ENCODE peak calls at places on chromosomes 16 and 17, in five cellular contexts. G, D, H, K and F are unnamed samples.

GRCh38 chr17:34314279-34314678 is 5.0 kb upstream of the CCL8 start:
- DNase-seq in G (peak; percentile 73), D (peak; percentile 41), H (no peak), K (peak; percentile 28), F (no peak)

GRCh38 chr17:1639549-1639948 is 6.0 kb downstream of the SCARF1 start:
- DNase-seq in G (no peak), D (no peak), H (no peak), K (no peak), F (no peak)

GRCh38 chr17:5537251-5537650 is 47.1 kb downstream of the NLRP1 start:
- DNase-seq in G (peak; percentile 52), D (no peak), H (no peak), K (no peak), F (no peak)

GRCh38 chr16:89374393-89374948 is 115.9 kb downstream of the ANKRD11 start:
- DNase-seq in G (no peak), D (peak; percentile 58), H (no peak), K (no peak), F (peak; percentile 80)

GRCh38 chr17:41308251-41308917 is 725 bp downstream of the KRTAP16-1 start:
- DNase-seq in G (peak; percentile 71), D (peak; percentile 85), H (no peak), K (peak; percentile 8), F (no peak)

GRCh38 chr17:55263565-55264272 is 1.0 kb upstream of the HLF start:
- DNase-seq in G (no peak), D (no peak), H (no peak), K (no peak), F (no peak)

GRCh38 chr17:40437095-40437732 is 6.0 kb upstream of the IGFBP4 start:
- DNase-seq in G (no peak), D (no peak), H (no peak), K (no peak), F (peak; percentile 45)

GRCh38 chr17:253091-253846 is 71.8 kb upstream of the DOC2B start:
- DNase-seq in G (peak; percentile 57), D (peak; percentile 14), H (no peak), K (no peak), F (no peak)

GRCh38 chr16:82240111-82240510 is 70.1 kb upstream of the MPHOSPH6 start:
- DNase-seq in G (no peak), D (no peak), H (no peak), K (no peak), F (no peak)

GRCh38 chr17:69402052-69402451 is 12.4 kb upstream of the MAP2K6 start:
- DNase-seq in G (no peak), D (no peak), H (no peak), K (no peak), F (no peak)

GRCh38 chr16:2473999-2474876 is 689 bp upstream of the TBC1D24 start:
- DNase-seq in G (no peak), D (peak; percentile 54), H (peak; percentile 72), K (peak; percentile 59), F (peak; percentile 69)

GRCh38 chr17:64491995-64492394 is 4.9 kb downstream of the POLG2 start:
- DNase-seq in G (no peak), D (no peak), H (no peak), K (no peak), F (no peak)

GRCh38 chr17:68684860-68685493 is 83.8 kb upstream of the FAM20A start:
- DNase-seq in G (no peak), D (no peak), H (no peak), K (no peak), F (no peak)

GRCh38 chr16:60110531-60110930 is 1376.4 kb upstream of the GOT2 start:
- DNase-seq in G (no peak), D (no peak), H (no peak), K (no peak), F (no peak)

GRCh38 chr16:72424776-72425175 is 252.8 kb upstream of the PMFBP1 start:
- DNase-seq in G (no peak), D (no peak), H (no peak), K (no peak), F (no peak)

GRCh38 chr16:67396159-67396774 is 3.0 kb upstream of the TPPP3 start:
- DNase-seq in G (peak; percentile 82), D (peak; percentile 92), H (peak; percentile 67), K (peak; percentile 87), F (peak; percentile 93)

GRCh38 chr16:57620316-57621231 is 7.9 kb upstream of the ADGRG1 start:
- DNase-seq in G (no peak), D (no peak), H (no peak), K (no peak), F (peak; percentile 36)

GRCh38 chr16:89994389-89994720 is 24.9 kb downstream of the DBNDD1 start:
- DNase-seq in G (no peak), D (no peak), H (no peak), K (no peak), F (no peak)

DNA sequence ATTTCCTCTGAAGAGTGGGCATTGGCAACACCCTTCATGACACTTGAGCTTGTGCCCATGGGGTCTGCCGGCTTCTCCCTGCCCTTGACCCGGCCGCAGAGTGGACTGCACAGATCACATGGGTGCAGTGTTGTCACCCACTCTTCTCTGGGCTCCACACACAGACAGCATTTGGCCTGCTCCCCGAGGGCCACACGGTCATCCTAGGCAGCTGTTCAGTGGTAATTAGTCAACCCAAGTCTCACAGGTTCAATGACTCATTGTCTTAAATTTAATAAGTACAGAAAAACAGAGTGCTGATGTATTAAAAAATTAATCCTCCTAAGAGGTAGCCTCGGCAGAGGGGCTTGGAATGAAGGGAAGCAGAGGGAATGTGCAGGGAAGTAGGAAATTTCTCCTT is 204.8 kb downstream of the MSI2 start:
- DNase-seq in G (no peak), D (no peak), H (no peak), K (peak; percentile 89), F (no peak)
- H3K4me1 ChIP-seq in G (no peaks in the 10 kb centered on the region), D (peaks cover 25% of the 10 kb centered on the region), H (peaks cover 59% of the 10 kb centered on the region), K (peaks cover 15% of the 10 kb centered on the region), F (peaks cover 17% of the 10 kb centered on the region)

DNA sequence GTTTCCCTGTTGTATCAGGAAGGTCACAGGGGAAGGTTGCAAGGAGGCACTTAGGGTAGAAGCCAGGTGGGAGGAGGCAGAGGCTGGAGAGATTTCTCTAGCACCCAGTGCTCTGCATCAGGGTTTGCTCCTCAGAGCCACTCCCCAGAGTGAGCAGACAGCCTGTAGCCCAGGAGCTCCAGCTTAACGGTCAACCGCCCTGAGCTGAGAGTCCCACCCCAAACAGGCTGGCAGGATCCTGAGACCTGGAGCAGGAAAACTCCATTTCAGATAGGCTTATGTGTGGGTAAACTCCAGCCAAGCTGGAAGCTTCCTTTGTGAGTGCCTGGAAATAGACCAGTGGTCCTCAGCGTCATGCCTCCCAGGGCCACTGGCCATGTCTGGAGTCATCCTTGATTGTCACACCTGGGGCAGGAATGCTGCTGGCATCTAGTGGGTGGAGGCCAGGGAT is 37.9 kb downstream of the MPRIP start:
- DNase-seq in G (no peak), D (peak; percentile 20), H (no peak), K (no peak), F (no peak)
- TF ChIP-seq CTCF in G (no peak), D (no peak), H (no peak), K (no peak), F (no peak)

GRCh38 chr17:7014995-7015586 is 2.7 kb downstream of the RNASEK start:
- DNase-seq in G (peak; percentile 72), D (no peak), H (no peak), K (no peak), F (no peak)

GRCh38 chr17:7014261-7014994 is 2.0 kb downstream of the RNASEK start:
- DNase-seq in G (peak; percentile 99), D (peak; percentile 99), H (peak; percentile 96), K (peak; percentile 99), F (peak; percentile 94)

GRCh38 chr17:7011942-7012254 is 526 bp upstream of the RNASEK start:
- DNase-seq in G (no peak), D (no peak), H (no peak), K (no peak), F (no peak)

GRCh38 chr17:7010523-7010922 is 1.9 kb upstream of the RNASEK start:
- DNase-seq in G (no peak), D (no peak), H (no peak), K (no peak), F (no peak)

GRCh38 chr17:7011415-7011814 is 1.0 kb upstream of the RNASEK start:
- DNase-seq in G (no peak), D (no peak), H (no peak), K (no peak), F (no peak)
- H3K4me3 ChIP-seq in G (peak overlapping the region; percentile 99), D (peak overlapping the region; percentile 90), H (peak overlapping the region; percentile 81), K (no peak overlapping the region), F (peak overlapping the region; percentile 90)

DNA sequence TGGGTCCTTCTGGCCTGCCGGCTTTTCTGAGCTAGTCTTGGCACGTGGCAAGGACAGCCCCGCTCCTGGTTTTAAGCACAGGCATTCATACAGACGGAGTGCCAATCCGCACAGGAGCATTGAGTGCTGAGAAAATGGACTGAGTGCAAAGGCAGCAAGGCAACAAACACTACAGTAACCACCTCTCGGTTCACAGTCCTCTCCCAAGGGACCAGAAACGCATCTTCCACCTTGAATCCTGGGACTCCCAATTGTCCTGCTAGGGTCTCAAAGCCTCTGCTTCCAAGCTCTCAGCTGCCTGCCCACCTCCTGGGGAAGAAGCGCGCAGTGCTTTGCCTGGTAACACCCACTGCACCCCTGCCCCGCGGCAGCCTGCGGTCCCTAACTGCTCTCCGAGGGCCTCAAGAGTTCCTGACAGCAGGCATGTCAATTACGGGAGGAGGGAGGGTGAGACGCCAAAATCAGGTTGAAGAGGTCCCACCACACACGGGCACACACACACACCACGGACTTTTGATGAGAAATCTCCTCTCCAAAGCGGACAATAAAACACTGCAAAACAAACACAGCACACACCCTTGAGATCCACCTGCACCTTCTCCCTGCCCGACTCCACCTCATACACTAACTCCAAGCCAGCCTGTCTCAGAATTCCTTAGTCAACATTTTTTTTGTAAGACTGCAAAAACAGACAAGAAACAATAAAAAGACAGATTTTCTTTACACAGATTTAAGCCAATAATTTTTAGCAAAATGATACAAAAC is 15.0 kb downstream of the SLC16A3 start:
- DNase-seq in G (no peak), D (no peak), H (no peak), K (no peak), F (no peak)
- H3K4me1 ChIP-seq in G (peaks cover 33% of the 10 kb centered on the region), D (peaks cover 80% of the 10 kb centered on the region), H (peaks cover 89% of the 10 kb centered on the region), K (peaks cover 57% of the 10 kb centered on the region), F (peaks cover 76% of the 10 kb centered on the region)

GRCh38 chr17:47227862-47228261 is 18.7 kb downstream of the MYL4 start:
- DNase-seq in G (no peak), D (no peak), H (no peak), K (no peak), F (no peak)
- TF ChIP-seq CTCF in G (no peak), D (no peak), H (no peak), K (no peak), F (no peak)